ENCODE peak calls at places on chromosomes 3 and 15, in eight cellular contexts. L is transverse colon, A is upper lobe of left lung, C is GM12878, G is stomach, V is sigmoid colon, F is H1, I is A549. H is an unnamed sample.

GRCh38 chr3:153210116-153210515 is 48.1 kb downstream of the RAP2B start:
- DNase-seq in I (no peak), G (no peak), V (no peak), F (no peak), L (no peak), C (no peak), A (no peak), H (no peak)

GRCh38 chr3:134074790-134075567 is 45.3 kb upstream of the SLCO2A1 start:
- DNase-seq in I (no peak), C (no peak), L (no peak), V (no peak), A (no peak), G (no peak), F (no peak), H (no peak)

GRCh38 chr3:13717222-13717573 is 162.7 kb downstream of the WNT7A start:
- DNase-seq in L (no peak), C (no peak), A (no peak), V (no peak), G (no peak), F (no peak), I (no peak), H (no peak)

GRCh38 chr3:187714404-187714979 is 12.1 kb upstream of the RTP2 start:
- DNase-seq in I (peak; percentile 59), V (peak; percentile 80), L (peak; percentile 78), G (peak; percentile 81), C (no peak), A (no peak), F (no peak), H (no peak)

GRCh38 chr3:142296507-142296906 is 71.1 kb upstream of the GK5 start:
- DNase-seq in C (peak; percentile 2), L (no peak), G (no peak), F (no peak), I (no peak), A (no peak), V (no peak), H (no peak)

GRCh38 chr3:39896184-39896583 is 86.8 kb downstream of the MYRIP start:
- DNase-seq in F (no peak), G (no peak), L (no peak), I (no peak), A (no peak), V (no peak), C (no peak), H (no peak)

GRCh38 chr15:63836579-63836978 is 2.8 kb upstream of the HERC1 start:
- DNase-seq in A (no peak), V (no peak), F (no peak), G (no peak), L (no peak), I (no peak), C (no peak), H (no peak)

GRCh38 chr15:49225572-49226281 is 55.7 kb downstream of the GALK2 start:
- DNase-seq in L (no peak), V (no peak), I (no peak), G (peak; percentile 28), F (peak; percentile 71), C (no peak), A (no peak), H (no peak)

GRCh38 chr15:76501726-76502125 is 165.2 kb downstream of the ISL2 start:
- DNase-seq in I (no peak), L (no peak), G (no peak), F (no peak), V (no peak), C (no peak), A (no peak), H (no peak)

GRCh38 chr3:107205354-107205753 is 171.9 kb upstream of the CCDC54 start:
- DNase-seq in L (no peak), F (no peak), G (no peak), C (no peak), A (no peak), V (no peak), I (no peak), H (no peak)

GRCh38 chr3:39531681-39532080 is 64.2 kb downstream of the MOBP start:
- DNase-seq in F (no peak), I (peak; percentile 28), V (no peak), L (no peak), C (no peak), G (no peak), A (no peak), H (no peak)

GRCh38 chr15:57375827-57376694 is at the start of gene CGNL1:
- DNase-seq in C (no peak), F (no peak), G (peak; percentile 71), V (peak; percentile 67), L (peak; percentile 35), I (peak; percentile 62), A (peak; percentile 92), H (no peak)

GRCh38 chr3:194565597-194566190 is 67.5 kb downstream of the TMEM44 start:
- DNase-seq in V (no peak), C (no peak), F (no peak), A (no peak), G (no peak), L (no peak), I (no peak), H (no peak)

GRCh38 chr3:11949351-11949750 is 54.8 kb upstream of the SYN2 start:
- DNase-seq in F (no peak), G (no peak), A (no peak), C (no peak), L (no peak), I (no peak), V (no peak), H (no peak)

GRCh38 chr3:123584284-123584987 is 417 bp downstream of the HACD2 start:
- DNase-seq in A (no peak), F (no peak), V (peak; percentile 83), G (peak; percentile 67), L (peak; percentile 55), I (peak; percentile 23), C (no peak), H (peak; percentile 79)

DNA sequence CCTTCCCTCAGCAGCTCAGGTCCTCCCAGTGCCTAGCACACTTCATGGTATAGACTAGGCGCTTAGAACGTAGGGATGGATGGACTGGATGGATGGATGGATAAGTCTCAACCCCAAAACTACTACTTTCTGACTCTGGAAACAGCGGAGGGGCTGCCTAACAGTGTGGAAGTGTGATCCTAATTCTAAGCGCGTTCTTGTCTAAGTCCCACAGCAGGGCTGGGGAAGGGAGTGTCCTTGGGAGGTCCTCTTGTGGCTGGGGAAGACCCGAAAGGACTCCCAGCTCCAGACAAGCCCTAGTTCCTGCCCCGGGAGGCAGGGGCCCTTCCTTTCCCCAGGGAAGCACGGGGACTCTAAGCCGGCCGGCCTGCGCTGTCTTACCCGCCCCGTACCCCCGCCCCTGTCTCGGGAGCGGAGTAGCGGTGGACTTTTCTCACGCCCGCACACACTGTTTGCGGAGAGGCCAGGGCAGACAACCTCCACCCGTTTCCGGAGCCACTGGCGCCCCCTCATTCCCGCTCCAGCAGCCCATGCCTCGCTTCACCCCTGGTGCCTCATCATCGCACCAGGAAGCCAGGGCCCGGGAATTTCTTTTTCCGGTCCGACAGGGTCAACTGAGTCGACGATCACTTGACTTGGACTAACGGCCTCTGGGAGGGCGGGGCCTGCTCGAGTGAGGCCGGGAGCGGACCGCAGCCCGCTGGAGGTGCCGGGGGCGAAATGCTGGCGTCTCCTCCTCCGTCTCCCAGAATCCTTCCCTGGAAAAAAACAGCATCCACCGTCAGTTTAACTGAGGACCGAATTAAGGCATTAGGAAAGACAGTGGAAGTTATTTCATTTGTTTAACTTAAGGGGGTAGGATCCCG is 133.3 kb downstream of the TBC1D2B start:
- DNase-seq in C (no peak), V (peak; percentile 93), A (peak; percentile 91), I (no peak), G (peak; percentile 80), F (peak; percentile 27), L (peak; percentile 88), H (peak; percentile 96)
- TF ChIP-seq POLR2A in C (peak; percentile 40), V (no peak), A (no peak), I (no peak), G (no peak), F (no peak), L (no peak), H (no peak)

DNA sequence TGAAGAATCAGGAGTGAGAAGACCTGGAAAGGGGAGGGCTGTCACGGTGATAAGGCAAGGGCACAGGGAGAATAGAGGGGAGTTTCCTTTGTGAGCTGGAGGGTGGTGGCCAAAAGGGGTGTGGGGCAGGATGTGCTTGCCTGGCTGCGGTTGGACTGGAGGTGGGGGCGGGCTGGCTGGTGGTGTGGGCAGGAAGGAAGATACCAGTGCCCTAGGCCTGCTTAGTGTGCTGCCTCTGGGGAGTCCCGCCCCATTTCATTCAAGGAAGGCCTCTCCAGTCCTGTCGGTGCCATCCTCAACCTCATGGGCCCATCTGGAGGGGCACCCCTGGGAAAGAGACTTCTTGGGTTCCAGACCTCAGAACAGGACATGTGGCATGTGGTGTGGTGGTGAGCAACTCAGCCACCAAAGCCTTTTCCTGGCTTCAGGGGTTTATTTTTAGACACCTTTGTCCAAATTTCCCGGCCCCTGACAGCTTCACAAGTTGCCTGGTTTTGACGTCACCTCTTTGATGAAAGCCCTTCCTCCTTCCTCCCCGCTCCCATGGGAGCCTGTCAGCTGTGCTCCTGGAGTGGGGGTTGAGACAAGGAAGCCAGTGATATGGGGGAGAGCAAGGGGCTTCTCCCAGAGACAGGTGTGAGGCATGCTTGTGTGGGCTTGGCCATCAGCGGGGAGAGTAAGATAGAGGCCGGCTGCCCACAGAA is 15.6 kb downstream of the TEX264 start:
- DNase-seq in F (no peak), I (no peak), L (peak; percentile 57), V (no peak), C (peak; percentile 68), G (peak; percentile 55), A (peak; percentile 79), H (no peak)
- TF ChIP-seq EP300 in F (no peak), I (no peak), L (no peak), V (no peak), C (peak; percentile 20), G (no peak), A (no peak), H (no peak)

GRCh38 chr3:49803464-49804140 is 541 bp downstream of the INKA1 start:
- DNase-seq in L (peak; percentile 52), G (no peak), C (no peak), V (peak; percentile 73), A (peak; percentile 88), F (no peak), I (no peak), H (no peak)
- TF ChIP-seq POLR2A in L (no peak), G (no peak), C (no peak), V (no peak), A (no peak), F (no peak), I (no peak), H (no peak)

DNA sequence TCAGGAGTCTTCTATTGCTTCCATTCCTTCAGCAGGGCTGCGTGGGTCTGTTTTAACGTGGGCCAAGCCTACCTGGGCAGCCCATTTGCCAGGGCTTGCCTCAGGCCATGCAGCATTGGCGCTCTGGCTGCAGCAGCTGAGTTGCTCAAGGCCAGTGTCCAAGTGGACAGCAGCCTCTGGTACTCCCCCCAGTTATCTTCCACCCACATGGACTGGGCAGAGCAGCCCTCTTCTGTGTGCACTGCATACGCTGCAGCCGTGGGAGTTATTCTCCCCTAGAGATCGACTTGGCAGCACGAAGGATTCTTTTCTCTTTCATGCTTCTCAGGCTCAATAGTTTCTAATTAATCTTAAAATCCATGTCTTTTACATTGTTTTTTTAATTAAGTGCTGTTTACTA is 6.9 kb upstream of the CAPN3 start:
- DNase-seq in C (no peak), I (no peak), A (no peak), F (no peak), L (no peak), V (no peak), G (no peak), H (no peak)
- TF ChIP-seq EP300 in C (no peak), I (no peak), A (no peak), F (no peak), L (no peak), V (no peak), G (no peak), H (no peak)